ENCODE peak calls at places on chromosomes 12 and 14, in ten cellular contexts. H, O, T, F, Q, B, V, C, M and U are unnamed samples.

GRCh38 chr12:60184096-60184495 is 588.3 kb downstream of the SLC16A7 start:
- DNase-seq in H (no peak), O (no peak), T (no peak), F (no peak), Q (no peak), B (no peak), V (no peak), C (no peak), M (no peak), U (no peak)

GRCh38 chr12:26179829-26180228 is 15.5 kb upstream of the SSPN start:
- DNase-seq in H (no peak), O (no peak), T (no peak), F (no peak), Q (no peak), B (no peak), V (no peak), C (no peak), M (no peak), U (no peak)

GRCh38 chr12:46367351-46368029 is 5.1 kb downstream of the SLC38A2 start:
- DNase-seq in H (peak; percentile 35), O (no peak), T (no peak), F (no peak), Q (no peak), B (no peak), V (no peak), C (no peak), M (no peak), U (no peak)

GRCh38 chr12:40689576-40689975 is 2.7 kb upstream of the CNTN1 start:
- DNase-seq in H (no peak), O (no peak), T (no peak), F (no peak), Q (no peak), B (no peak), V (no peak), C (no peak), M (no peak), U (no peak)

GRCh38 chr14:21498540-21499526 is 12.3 kb downstream of the METTL3 start:
- DNase-seq in H (no peak), O (no peak), T (no peak), F (peak; percentile 49), Q (no peak), B (peak; percentile 28), V (no peak), C (no peak), M (peak; percentile 81), U (no peak)

GRCh38 chr12:57232156-57232756 is 2.7 kb downstream of the SHMT2 start:
- DNase-seq in H (no peak), O (no peak), T (no peak), F (no peak), Q (no peak), B (no peak), V (no peak), C (no peak), M (no peak), U (no peak)

GRCh38 chr12:106855221-106855758 is 80.8 kb downstream of the RIC8B start:
- DNase-seq in H (no peak), O (no peak), T (no peak), F (no peak), Q (no peak), B (no peak), V (no peak), C (no peak), M (no peak), U (no peak)

GRCh38 chr12:71281425-71281824 is 123.6 kb upstream of the TSPAN8 start:
- DNase-seq in H (no peak), O (no peak), T (no peak), F (no peak), Q (no peak), B (no peak), V (no peak), C (no peak), M (no peak), U (no peak)

GRCh38 chr12:19988457-19988856 is 379.9 kb upstream of the PDE3A start:
- DNase-seq in H (no peak), O (no peak), T (no peak), F (no peak), Q (peak; percentile 17), B (no peak), V (no peak), C (no peak), M (no peak), U (no peak)

GRCh38 chr12:49332891-49333371 is 4.1 kb downstream of the C1QL4 start:
- DNase-seq in H (no peak), O (no peak), T (no peak), F (no peak), Q (no peak), B (no peak), V (no peak), C (no peak), M (no peak), U (no peak)

GRCh38 chr12:132717531-132718387 is 7.1 kb downstream of the PGAM5 start:
- DNase-seq in H (no peak), O (no peak), T (no peak), F (no peak), Q (no peak), B (no peak), V (no peak), C (no peak), M (peak; percentile 29), U (no peak)

GRCh38 chr14:68392393-68393085 is 400.3 kb downstream of the ZFP36L1 start:
- DNase-seq in H (peak; percentile 83), O (peak; percentile 21), T (peak; percentile 55), F (no peak), Q (peak; percentile 65), B (no peak), V (no peak), C (no peak), M (no peak), U (no peak)
- H3K27ac ChIP-seq in H (peak overlapping the region; percentile 85), O (peak overlapping the region; percentile 68), T (peak overlapping the region; percentile 46), F (peak overlapping the region; percentile 77), Q (peak overlapping the region; percentile 17), B (no peak overlapping the region), V (peak overlapping the region; percentile 93), C (peak overlapping the region; percentile 70), M (no peak overlapping the region), U (no peak overlapping the region)

GRCh38 chr12:92032101-92032500 is 113.5 kb downstream of the BTG1 start:
- DNase-seq in H (no peak), O (no peak), T (no peak), F (no peak), Q (no peak), B (no peak), V (no peak), C (no peak), M (no peak), U (no peak)

GRCh38 chr12:92029902-92030586 is 115.6 kb downstream of the BTG1 start:
- DNase-seq in H (no peak), O (no peak), T (no peak), F (no peak), Q (no peak), B (no peak), V (no peak), C (no peak), M (no peak), U (no peak)

GRCh38 chr12:92029136-92029535 is 116.5 kb downstream of the BTG1 start:
- DNase-seq in H (no peak), O (no peak), T (no peak), F (no peak), Q (no peak), B (no peak), V (no peak), C (no peak), M (no peak), U (no peak)

GRCh38 chr12:92032965-92033364 is 112.7 kb downstream of the BTG1 start:
- DNase-seq in H (no peak), O (no peak), T (no peak), F (no peak), Q (no peak), B (no peak), V (no peak), C (no peak), M (no peak), U (no peak)

GRCh38 chr12:92030618-92031017 is 115.0 kb downstream of the BTG1 start:
- DNase-seq in H (peak; percentile 51), O (no peak), T (peak; percentile 29), F (no peak), Q (no peak), B (no peak), V (no peak), C (no peak), M (no peak), U (no peak)
- H3K27ac ChIP-seq in H (no peak overlapping the region), O (no peak overlapping the region), T (peak overlapping the region; percentile 70), F (no peak overlapping the region), Q (no peak overlapping the region), B (no peak overlapping the region), V (peak overlapping the region; percentile 75), C (peak overlapping the region; percentile 36), M (no peak overlapping the region), U (no peak overlapping the region)

DNA sequence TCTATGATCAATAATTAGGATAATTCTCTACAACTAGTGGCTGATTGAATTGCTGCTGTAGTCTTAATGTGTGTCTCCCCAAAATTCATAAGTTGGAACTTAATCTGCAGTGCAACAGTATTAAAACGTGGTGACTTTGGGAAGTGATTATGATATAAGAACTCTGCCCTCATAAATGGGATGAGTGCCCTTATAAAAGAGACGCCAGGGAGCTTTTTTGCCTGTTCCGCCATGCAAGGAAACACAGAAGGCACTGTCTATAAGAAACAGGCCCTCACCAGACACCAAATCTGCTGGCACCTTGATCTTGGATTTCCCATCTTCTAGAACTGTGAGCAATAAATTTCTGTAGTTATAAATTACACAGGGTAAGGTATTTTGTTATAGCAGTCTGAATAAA is 161.0 kb downstream of the ALX1 start:
- DNase-seq in H (no peak), O (no peak), T (no peak), F (no peak), Q (no peak), B (no peak), V (no peak), C (no peak), M (no peak), U (no peak)
- H3K27ac ChIP-seq in H (no peak overlapping the region), O (no peak overlapping the region), T (no peak overlapping the region), F (no peak overlapping the region), Q (no peak overlapping the region), B (no peak overlapping the region), V (no peak overlapping the region), C (no peak overlapping the region), M (no peak overlapping the region), U (no peak overlapping the region)

DNA sequence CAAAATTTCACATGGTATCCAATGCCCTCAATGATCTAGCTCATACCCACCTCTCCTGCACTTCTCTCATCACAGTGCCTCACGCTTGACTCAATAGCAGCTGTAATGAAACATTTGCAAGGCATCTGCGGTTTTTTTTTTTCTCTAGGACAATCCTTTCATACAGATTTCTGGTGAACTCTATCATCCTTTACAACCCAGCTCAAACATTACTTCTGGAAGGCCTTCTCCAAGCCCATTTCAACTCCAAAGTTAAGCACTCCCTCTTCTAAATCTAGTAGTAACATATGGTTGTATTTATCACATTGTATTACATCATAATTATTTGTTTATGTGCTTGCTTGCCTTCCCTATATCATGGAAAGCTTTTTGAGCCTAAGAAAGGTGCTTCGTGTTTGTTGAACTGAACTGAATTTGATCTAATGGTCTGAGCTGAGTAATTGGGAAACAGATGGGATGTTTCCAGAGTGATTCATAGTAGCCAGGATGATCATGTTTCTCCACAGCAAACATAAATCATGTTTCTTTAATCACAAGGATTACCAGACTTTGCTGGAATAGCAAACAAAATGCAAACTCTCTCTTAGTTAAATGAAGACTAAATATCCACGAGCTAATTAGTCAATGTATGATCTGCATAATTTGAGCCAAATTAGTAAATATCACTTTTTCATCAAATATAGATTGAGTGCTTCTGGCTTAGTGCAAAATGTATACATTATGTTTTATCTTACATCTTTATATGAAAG is 14.3 kb downstream of the CFL2 start:
- DNase-seq in H (no peak), O (no peak), T (no peak), F (peak; percentile 65), Q (no peak), B (peak; percentile 72), V (no peak), C (no peak), M (no peak), U (peak; percentile 53)
- H3K27ac ChIP-seq in H (no peak overlapping the region), O (no peak overlapping the region), T (no peak overlapping the region), F (peak overlapping the region; percentile 86), Q (no peak overlapping the region), B (peak overlapping the region; percentile 68), V (no peak overlapping the region), C (no peak overlapping the region), M (no peak overlapping the region), U (peak overlapping the region; percentile 87)

GRCh38 chr14:89485264-89485663 is 68.2 kb upstream of the FOXN3 start:
- DNase-seq in H (no peak), O (no peak), T (no peak), F (no peak), Q (no peak), B (no peak), V (no peak), C (no peak), M (no peak), U (no peak)
- H3K27ac ChIP-seq in H (no peak overlapping the region), O (no peak overlapping the region), T (no peak overlapping the region), F (no peak overlapping the region), Q (no peak overlapping the region), B (no peak overlapping the region), V (no peak overlapping the region), C (no peak overlapping the region), M (no peak overlapping the region), U (no peak overlapping the region)